ENCODE peak calls at places on chromosome 17, in eight cellular contexts. One of them, this sample, is unnamed.

GRCh38 chr17:50843150-50843905 is 7.9 kb downstream of the WFIKKN2 start:
- DNase-seq in IMR-90: no peak
- DNase-seq in colonic mucosa: no peak
- DNase-seq in PC-3: no peak
- DNase-seq in heart right ventricle: no peak
- DNase-seq in foreskin fibroblast: no peak
- DNase-seq in lower lobe of right lung: no peak
- DNase-seq in CD8-positive, alpha-beta memory T cell: no peak
- DNase-seq in this sample: peak; percentile 53

GRCh38 chr17:68182016-68182315 is 65.9 kb upstream of the AMZ2 start:
- DNase-seq in PC-3: no peak
- DNase-seq in IMR-90: no peak
- DNase-seq in lower lobe of right lung: no peak
- DNase-seq in colonic mucosa: no peak
- DNase-seq in foreskin fibroblast: no peak
- DNase-seq in CD8-positive, alpha-beta memory T cell: no peak
- DNase-seq in heart right ventricle: no peak
- DNase-seq in this sample: no peak

GRCh38 chr17:3582921-3583320 is 25.3 kb upstream of the TRPV3 start:
- DNase-seq in PC-3: no peak
- DNase-seq in lower lobe of right lung: peak; percentile 68
- DNase-seq in CD8-positive, alpha-beta memory T cell: no peak
- DNase-seq in foreskin fibroblast: no peak
- DNase-seq in IMR-90: no peak
- DNase-seq in heart right ventricle: no peak
- DNase-seq in colonic mucosa: no peak
- DNase-seq in this sample: no peak

GRCh38 chr17:35076874-35077273 is 13.4 kb upstream of the RFFL start:
- DNase-seq in lower lobe of right lung: no peak
- DNase-seq in heart right ventricle: no peak
- DNase-seq in colonic mucosa: no peak
- DNase-seq in CD8-positive, alpha-beta memory T cell: no peak
- DNase-seq in PC-3: no peak
- DNase-seq in foreskin fibroblast: no peak
- DNase-seq in IMR-90: no peak
- DNase-seq in this sample: no peak

GRCh38 chr17:75031972-75032895 is 14.5 kb downstream of the ATP5PD start:
- DNase-seq in foreskin fibroblast: peak; percentile 83
- DNase-seq in IMR-90: peak; percentile 84
- DNase-seq in CD8-positive, alpha-beta memory T cell: peak; percentile 75
- DNase-seq in lower lobe of right lung: peak; percentile 68
- DNase-seq in colonic mucosa: peak; percentile 80
- DNase-seq in PC-3: peak; percentile 85
- DNase-seq in heart right ventricle: peak; percentile 38
- DNase-seq in this sample: peak; percentile 87

GRCh38 chr17:68290268-68290954 is 516 bp downstream of the SLC16A6 start:
- DNase-seq in PC-3: peak; percentile 54
- DNase-seq in IMR-90: no peak
- DNase-seq in heart right ventricle: peak; percentile 34
- DNase-seq in CD8-positive, alpha-beta memory T cell: peak; percentile 76
- DNase-seq in lower lobe of right lung: peak; percentile 71
- DNase-seq in colonic mucosa: peak; percentile 29
- DNase-seq in foreskin fibroblast: no peak
- DNase-seq in this sample: peak; percentile 61

GRCh38 chr17:61414141-61414935 is 14.7 kb downstream of the TBX2 start:
- DNase-seq in lower lobe of right lung: peak; percentile 67
- DNase-seq in colonic mucosa: peak; percentile 29
- DNase-seq in IMR-90: no peak
- DNase-seq in foreskin fibroblast: no peak
- DNase-seq in heart right ventricle: no peak
- DNase-seq in CD8-positive, alpha-beta memory T cell: no peak
- DNase-seq in PC-3: peak; percentile 34
- DNase-seq in this sample: peak; percentile 64

GRCh38 chr17:34755981-34756669 is 176.7 kb downstream of the TMEM132E start:
- DNase-seq in foreskin fibroblast: no peak
- DNase-seq in heart right ventricle: no peak
- DNase-seq in IMR-90: no peak
- DNase-seq in colonic mucosa: no peak
- DNase-seq in PC-3: no peak
- DNase-seq in CD8-positive, alpha-beta memory T cell: no peak
- DNase-seq in lower lobe of right lung: no peak
- DNase-seq in this sample: no peak

GRCh38 chr17:52546493-52546892 is 388.0 kb upstream of the CA10 start:
- DNase-seq in PC-3: no peak
- DNase-seq in CD8-positive, alpha-beta memory T cell: no peak
- DNase-seq in heart right ventricle: no peak
- DNase-seq in colonic mucosa: no peak
- DNase-seq in lower lobe of right lung: no peak
- DNase-seq in foreskin fibroblast: no peak
- DNase-seq in IMR-90: no peak
- DNase-seq in this sample: no peak

GRCh38 chr17:77827039-77827438 is 131.5 kb upstream of the TNRC6C start:
- DNase-seq in IMR-90: no peak
- DNase-seq in foreskin fibroblast: no peak
- DNase-seq in PC-3: no peak
- DNase-seq in colonic mucosa: no peak
- DNase-seq in lower lobe of right lung: peak; percentile 14
- DNase-seq in CD8-positive, alpha-beta memory T cell: no peak
- DNase-seq in heart right ventricle: no peak
- DNase-seq in this sample: no peak

GRCh38 chr17:37476431-37477130 is 13.1 kb upstream of the DUSP14 start:
- DNase-seq in heart right ventricle: peak; percentile 29
- DNase-seq in foreskin fibroblast: no peak
- DNase-seq in PC-3: peak; percentile 90
- DNase-seq in colonic mucosa: peak; percentile 37
- DNase-seq in lower lobe of right lung: no peak
- DNase-seq in IMR-90: peak; percentile 55
- DNase-seq in CD8-positive, alpha-beta memory T cell: no peak
- DNase-seq in this sample: no peak

GRCh38 chr17:76888661-76889060 is 20.5 kb downstream of the MGAT5B start:
- DNase-seq in heart right ventricle: no peak
- DNase-seq in lower lobe of right lung: no peak
- DNase-seq in PC-3: no peak
- DNase-seq in IMR-90: no peak
- DNase-seq in foreskin fibroblast: no peak
- DNase-seq in colonic mucosa: no peak
- DNase-seq in CD8-positive, alpha-beta memory T cell: no peak
- DNase-seq in this sample: peak; percentile 67

GRCh38 chr17:82372063-82372590 is 562 bp downstream of the UTS2R start:
- DNase-seq in CD8-positive, alpha-beta memory T cell: peak; percentile 26
- DNase-seq in foreskin fibroblast: no peak
- DNase-seq in heart right ventricle: no peak
- DNase-seq in PC-3: no peak
- DNase-seq in colonic mucosa: no peak
- DNase-seq in lower lobe of right lung: peak; percentile 36
- DNase-seq in IMR-90: no peak
- DNase-seq in this sample: no peak
- H3K4me3 ChIP-seq in CD8-positive, alpha-beta memory T cell: no peak overlapping the region
- H3K4me3 ChIP-seq in foreskin fibroblast: no peak overlapping the region
- H3K4me3 ChIP-seq in heart right ventricle: peak overlapping the region; percentile 29
- H3K4me3 ChIP-seq in PC-3: no peak overlapping the region
- H3K4me3 ChIP-seq in colonic mucosa: no peak overlapping the region
- H3K4me3 ChIP-seq in lower lobe of right lung: no peak overlapping the region
- H3K4me3 ChIP-seq in IMR-90: no peak overlapping the region
- H3K4me3 ChIP-seq in this sample: no peak overlapping the region

DNA sequence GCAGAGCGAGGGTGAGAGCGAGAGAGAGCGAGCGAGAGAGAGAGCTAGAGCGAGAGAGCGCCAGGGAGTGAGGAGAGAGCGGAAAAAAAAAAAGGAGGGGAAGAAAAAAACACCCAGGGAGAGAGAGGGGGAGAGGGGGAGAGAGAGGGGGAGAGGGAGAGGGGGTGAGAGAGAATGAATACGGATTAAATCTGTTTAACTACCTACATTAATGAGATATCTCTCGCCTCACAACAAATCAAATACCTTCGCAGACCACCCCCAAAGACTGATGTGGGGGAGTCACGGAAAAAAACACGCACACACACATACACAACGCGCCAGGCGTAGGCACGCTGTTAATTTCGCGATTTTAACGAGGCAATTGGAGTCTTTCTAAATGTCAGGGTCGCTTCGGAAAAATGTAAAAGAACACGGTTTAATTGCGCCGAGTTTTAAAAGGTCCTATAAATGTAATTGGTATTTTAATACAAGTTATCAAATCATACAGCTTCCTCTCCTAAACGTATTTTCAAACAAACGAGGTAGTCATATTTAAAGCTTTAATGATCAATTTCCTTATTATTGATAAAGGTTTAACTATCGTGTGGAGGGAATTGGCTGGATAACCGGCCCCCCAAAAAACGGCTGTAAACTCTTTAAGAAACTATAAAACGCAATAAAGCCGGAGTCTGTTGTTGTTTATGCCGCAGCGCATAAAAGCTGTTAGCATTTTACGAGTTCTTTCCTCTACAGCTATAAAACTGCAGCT is at the start of gene HOXB8:
- DNase-seq in IMR-90: no peak
- DNase-seq in heart right ventricle: no peak
- DNase-seq in lower lobe of right lung: no peak
- DNase-seq in PC-3: peak; percentile 15
- DNase-seq in foreskin fibroblast: no peak
- DNase-seq in CD8-positive, alpha-beta memory T cell: no peak
- DNase-seq in colonic mucosa: no peak
- DNase-seq in this sample: no peak
- H3K4me3 ChIP-seq in IMR-90: peak within 1 kb of the TSS; percentile 52
- H3K4me3 ChIP-seq in heart right ventricle: no peak within 1 kb of the TSS
- H3K4me3 ChIP-seq in lower lobe of right lung: peak within 1 kb of the TSS; percentile 28
- H3K4me3 ChIP-seq in PC-3: peak within 1 kb of the TSS; percentile 26
- H3K4me3 ChIP-seq in foreskin fibroblast: no peak within 1 kb of the TSS
- H3K4me3 ChIP-seq in CD8-positive, alpha-beta memory T cell: no peak within 1 kb of the TSS
- H3K4me3 ChIP-seq in colonic mucosa: peak within 1 kb of the TSS; percentile 57
- H3K4me3 ChIP-seq in this sample: no peak within 1 kb of the TSS

DNA sequence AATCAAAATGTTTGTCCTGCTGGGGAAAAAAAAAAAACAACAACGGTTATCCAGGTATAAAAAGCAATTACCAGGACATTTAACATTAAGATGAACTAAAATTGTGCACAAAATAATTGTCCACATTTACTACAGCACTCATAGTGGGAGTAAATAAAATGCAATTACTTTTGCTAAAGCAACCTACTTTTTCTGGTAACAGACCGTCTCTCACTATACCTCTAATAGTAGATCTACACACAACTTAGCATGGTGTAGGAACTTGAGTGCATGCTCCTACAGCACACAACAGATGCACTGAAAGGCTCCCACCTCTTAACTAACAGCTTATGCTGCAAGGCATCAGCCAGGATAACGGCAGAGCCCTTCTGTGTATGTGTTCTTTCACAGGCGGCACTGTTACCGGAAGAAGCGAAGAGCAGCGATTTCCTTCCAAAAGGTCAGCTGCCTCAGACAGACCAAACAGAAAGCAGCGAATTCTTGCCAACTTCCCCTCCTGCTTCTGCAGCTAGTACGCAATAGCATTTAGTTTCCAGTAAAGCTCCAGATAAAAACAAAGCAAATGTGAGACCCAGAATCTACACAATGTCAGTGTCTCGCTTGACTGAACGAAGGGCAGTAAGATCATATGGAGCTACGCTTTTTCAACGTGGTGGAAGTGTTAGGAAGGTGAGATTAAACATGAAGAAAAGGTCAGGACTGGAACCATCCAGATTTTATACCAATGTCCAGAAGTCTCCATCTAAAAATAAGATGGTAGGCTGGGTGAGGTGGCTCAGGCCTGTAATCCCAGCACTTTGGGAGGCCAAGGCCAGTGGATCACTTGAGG is 27.6 kb downstream of the STAT5B start:
- DNase-seq in CD8-positive, alpha-beta memory T cell: peak; percentile 89
- DNase-seq in PC-3: no peak
- DNase-seq in heart right ventricle: peak; percentile 38
- DNase-seq in foreskin fibroblast: peak; percentile 60
- DNase-seq in colonic mucosa: peak; percentile 68
- DNase-seq in IMR-90: peak; percentile 93
- DNase-seq in lower lobe of right lung: peak; percentile 75
- DNase-seq in this sample: peak; percentile 83
- H3K4me3 ChIP-seq in CD8-positive, alpha-beta memory T cell: peak overlapping the region; percentile 59
- H3K4me3 ChIP-seq in PC-3: no peak overlapping the region
- H3K4me3 ChIP-seq in heart right ventricle: peak overlapping the region; percentile 25
- H3K4me3 ChIP-seq in foreskin fibroblast: no peak overlapping the region
- H3K4me3 ChIP-seq in colonic mucosa: no peak overlapping the region
- H3K4me3 ChIP-seq in IMR-90: peak overlapping the region; percentile 38
- H3K4me3 ChIP-seq in lower lobe of right lung: peak overlapping the region; percentile 40
- H3K4me3 ChIP-seq in this sample: peak overlapping the region; percentile 59

DNA sequence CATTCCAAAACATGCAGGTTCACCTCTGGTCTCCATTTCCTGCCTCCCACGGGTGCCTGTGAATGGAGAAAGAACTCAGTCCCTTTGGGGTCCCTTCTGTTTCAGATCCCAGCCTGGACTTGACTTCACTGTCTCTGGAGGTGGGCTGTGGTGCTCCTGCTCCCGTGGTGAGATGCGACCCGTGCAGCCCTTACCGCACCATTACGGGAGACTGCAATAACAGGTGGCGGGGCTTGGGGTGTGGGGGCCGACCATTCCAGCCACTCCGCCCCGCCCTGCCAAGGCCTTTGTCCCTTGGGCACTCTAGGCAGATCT is 10.5 kb downstream of the LPO start:
- DNase-seq in lower lobe of right lung: no peak
- DNase-seq in IMR-90: no peak
- DNase-seq in foreskin fibroblast: no peak
- DNase-seq in colonic mucosa: no peak
- DNase-seq in heart right ventricle: no peak
- DNase-seq in PC-3: no peak
- DNase-seq in CD8-positive, alpha-beta memory T cell: no peak
- DNase-seq in this sample: no peak
- H3K4me3 ChIP-seq in lower lobe of right lung: peak overlapping the region; percentile 56
- H3K4me3 ChIP-seq in IMR-90: peak overlapping the region; percentile 69
- H3K4me3 ChIP-seq in foreskin fibroblast: peak overlapping the region; percentile 50
- H3K4me3 ChIP-seq in colonic mucosa: peak overlapping the region; percentile 37
- H3K4me3 ChIP-seq in heart right ventricle: no peak overlapping the region
- H3K4me3 ChIP-seq in PC-3: no peak overlapping the region
- H3K4me3 ChIP-seq in CD8-positive, alpha-beta memory T cell: peak overlapping the region; percentile 55
- H3K4me3 ChIP-seq in this sample: no peak overlapping the region

DNA sequence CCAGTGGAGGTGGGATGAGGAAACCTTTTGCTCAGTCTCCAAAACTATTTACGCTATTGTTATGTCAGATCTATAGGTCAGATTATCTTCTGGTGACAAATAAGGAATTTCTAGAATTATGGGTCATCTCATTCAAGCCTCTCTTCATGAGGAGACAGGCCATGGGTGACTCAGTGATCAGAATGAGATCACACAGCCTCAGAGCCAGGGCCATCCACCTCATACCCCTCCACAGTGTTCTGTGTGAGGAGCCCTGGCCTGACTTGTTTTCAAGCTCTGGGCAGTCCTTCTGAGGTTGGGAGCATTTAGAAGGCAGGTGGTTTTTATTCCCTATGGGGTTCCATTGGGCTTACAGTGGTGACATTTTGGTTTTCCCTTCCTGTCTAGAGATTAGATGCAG is 26.5 kb downstream of the YPEL2 start:
- DNase-seq in IMR-90: peak; percentile 73
- DNase-seq in colonic mucosa: no peak
- DNase-seq in foreskin fibroblast: peak; percentile 79
- DNase-seq in PC-3: peak; percentile 51
- DNase-seq in heart right ventricle: no peak
- DNase-seq in lower lobe of right lung: no peak
- DNase-seq in CD8-positive, alpha-beta memory T cell: no peak
- DNase-seq in this sample: no peak
- H3K4me3 ChIP-seq in IMR-90: no peak overlapping the region
- H3K4me3 ChIP-seq in colonic mucosa: no peak overlapping the region
- H3K4me3 ChIP-seq in foreskin fibroblast: no peak overlapping the region
- H3K4me3 ChIP-seq in PC-3: no peak overlapping the region
- H3K4me3 ChIP-seq in heart right ventricle: no peak overlapping the region
- H3K4me3 ChIP-seq in lower lobe of right lung: no peak overlapping the region
- H3K4me3 ChIP-seq in CD8-positive, alpha-beta memory T cell: no peak overlapping the region
- H3K4me3 ChIP-seq in this sample: no peak overlapping the region

This sample was measured in aorta.